ENCODE peak calls at places on chromosomes 12 and 14, in ten cellular contexts. R is HCT116, J is GM23248, D is fibroblast of lung, Z is endothelial cell of umbilical vein, M is mammary epithelial cell, B is K562, Y is PC-3, E is MM.1S, G is HepG2. L is an unnamed sample. For H3K79me2, the result is how much of the 10 kb centered on the place peaks cover.

GRCh38 chr14:55328317-55328716 is 57.1 kb downstream of the FBXO34 start:
- DNase-seq in G (peak), D (no peak), M (peak), Y (no peak), R (no peak), B (no peak), E (no peak), J (peak), Z (no peak), L (no peak)

GRCh38 chr12:27467641-27468040 is 21.1 kb downstream of the SMCO2 start:
- DNase-seq in G (no peak), E (peak), D (no peak), B (no peak), R (no peak), M (no peak), Y (no peak), Z (no peak), J (no peak), L (no peak)

GRCh38 chr12:26621932-26622331 is 211.1 kb downstream of the ITPR2 start:
- DNase-seq in M (no peak), Y (no peak), B (no peak), R (no peak), Z (no peak), G (no peak), E (no peak), D (no peak), J (no peak), L (no peak)

GRCh38 chr12:99253068-99253467 is 394.5 kb upstream of the GARIN6 start:
- DNase-seq in G (peak), J (no peak), E (peak), Z (no peak), D (no peak), R (no peak), B (no peak), Y (peak), M (no peak), L (peak)

GRCh38 chr12:133233993-133234564 is 1.6 kb downstream of the ANHX start:
- DNase-seq in R (no peak), B (no peak), Z (no peak), J (no peak), M (no peak), G (no peak), E (no peak), Y (no peak), D (no peak), L (no peak)

GRCh38 chr14:28766505-28767238 is at the start of gene FOXG1:
- DNase-seq in M (no peak), Y (no peak), B (peak), E (no peak), D (no peak), J (peak), G (no peak), R (no peak), Z (no peak), L (peak)

GRCh38 chr14:51484491-51484890 is 167.2 kb upstream of the FRMD6 start:
- DNase-seq in J (no peak), E (no peak), G (no peak), Y (no peak), D (no peak), M (no peak), Z (no peak), B (no peak), R (no peak), L (no peak)

GRCh38 chr14:92551066-92551841 is 37.7 kb downstream of the RIN3 start:
- DNase-seq in R (no peak), Z (no peak), G (no peak), D (no peak), B (no peak), J (no peak), Y (no peak), E (peak), M (no peak), L (no peak)

GRCh38 chr14:72683787-72684186 is 210.1 kb downstream of the DPF3 start:
- DNase-seq in D (no peak), R (no peak), J (no peak), E (no peak), Z (no peak), M (no peak), G (no peak), B (no peak), Y (no peak), L (no peak)

GRCh38 chr12:116916714-116917114 is 6.0 kb downstream of the FBXW8 start:
- DNase-seq in B (peak), R (peak), D (peak), J (peak), G (peak), M (peak), Y (peak), Z (peak), E (peak), L (no peak)

GRCh38 chr12:87760943-87761342 is 268.3 kb downstream of the C12orf50 start:
- DNase-seq in M (no peak), E (no peak), R (no peak), B (no peak), G (no peak), D (peak), Z (no peak), Y (no peak), J (peak), L (no peak)

GRCh38 chr12:104641862-104642261 is 185.1 kb downstream of the CHST11 start:
- DNase-seq in M (no peak), J (no peak), G (no peak), D (no peak), R (no peak), Y (no peak), Z (no peak), B (no peak), E (no peak), L (no peak)

GRCh38 chr12:15050664-15051063 is 77.8 kb downstream of the PDE6H start:
- DNase-seq in M (peak), D (no peak), Y (no peak), E (no peak), B (no peak), J (no peak), Z (no peak), G (no peak), R (no peak), L (no peak)

GRCh38 chr14:73153272-73153671 is 17.0 kb downstream of the PSEN1 start:
- DNase-seq in J (peak), D (no peak), G (no peak), Z (no peak), B (no peak), Y (no peak), M (no peak), R (no peak), E (no peak), L (no peak)

GRCh38 chr14:102525213-102526143 is 15.9 kb upstream of the ANKRD9 start:
- DNase-seq in Y (peak), J (peak), Z (no peak), R (peak), B (no peak), E (peak), M (peak), D (peak), G (peak), L (no peak)

GRCh38 chr12:58346032-58346632 is 404.8 kb downstream of the ATP23 start:
- DNase-seq in E (peak), B (peak), G (peak), J (peak), R (peak), Y (peak), Z (peak), M (peak), D (peak), L (peak)

GRCh38 chr14:53128706-53129105 is 24.4 kb downstream of the DDHD1 start:
- DNase-seq in G (no peak), J (no peak), Y (no peak), R (no peak), M (no peak), D (no peak), B (no peak), E (no peak), Z (no peak), L (no peak)
- H3K79me2 ChIP-seq in G (under half), J (half or more), Y (under half), R (half or more), M (under half), D (under half), B (under half), E (half or more), Z (under half), L (under half)

GRCh38 chr12:129994634-129995033 is 90.8 kb upstream of the TMEM132D start:
- DNase-seq in R (no peak), J (no peak), Z (no peak), E (no peak), B (no peak), Y (no peak), D (no peak), M (no peak), G (no peak), L (no peak)

GRCh38 chr12:129997239-129997638 is 93.4 kb upstream of the TMEM132D start:
- DNase-seq in M (no peak), G (no peak), E (no peak), B (no peak), Y (no peak), R (no peak), D (no peak), Z (no peak), J (no peak), L (no peak)
- H3K79me2 ChIP-seq in M (under half), G (under half), E (under half), B (under half), Y (under half), R (under half), D (under half), Z (under half), J (under half), L (under half)

GRCh38 chr12:42560977-42561376 is 28.6 kb downstream of the PRICKLE1 start:
- DNase-seq in E (no peak), Z (no peak), D (no peak), J (no peak), Y (no peak), G (no peak), B (no peak), M (no peak), R (no peak), L (no peak)
- H3K79me2 ChIP-seq in E (under half), Z (half or more), D (under half), J (half or more), Y (under half), G (under half), B (under half), M (half or more), R (under half), L (under half)

GRCh38 chr14:91366749-91367148 is 50.9 kb downstream of the CCDC88C start:
- DNase-seq in Y (no peak), M (no peak), R (no peak), D (no peak), Z (no peak), E (no peak), B (no peak), J (no peak), G (no peak), L (no peak)

GRCh38 chr14:91365552-91365951 is 52.1 kb downstream of the CCDC88C start:
- DNase-seq in M (no peak), R (no peak), J (no peak), E (peak), D (no peak), Y (no peak), G (no peak), Z (no peak), B (no peak), L (no peak)

GRCh38 chr14:91364524-91365270 is 52.9 kb downstream of the CCDC88C start:
- DNase-seq in J (no peak), G (peak), D (no peak), Y (no peak), B (no peak), M (no peak), Z (no peak), R (no peak), E (peak), L (no peak)

GRCh38 chr14:91361236-91361811 is 56.3 kb downstream of the CCDC88C start:
- DNase-seq in G (peak), Y (no peak), M (peak), D (peak), B (no peak), R (no peak), E (no peak), J (no peak), Z (no peak), L (no peak)

GRCh38 chr14:91363776-91364523 is 53.7 kb downstream of the CCDC88C start:
- DNase-seq in E (peak), Y (no peak), J (no peak), R (no peak), B (no peak), G (no peak), M (no peak), Z (no peak), D (no peak), L (no peak)
- H3K79me2 ChIP-seq in E (half or more), Y (under half), J (under half), R (under half), B (under half), G (under half), M (under half), Z (under half), D (under half), L (half or more)

GRCh38 chr12:63306476-63306875 is 155.5 kb upstream of the AVPR1A start:
- DNase-seq in B (no peak), D (no peak), G (no peak), J (no peak), M (peak), R (no peak), E (no peak), Z (no peak), Y (no peak), L (no peak)

GRCh38 chr12:63302269-63302940 is 151.4 kb upstream of the AVPR1A start:
- DNase-seq in J (no peak), G (no peak), Y (no peak), B (no peak), E (no peak), R (no peak), D (no peak), Z (peak), M (peak), L (no peak)

GRCh38 chr12:63307849-63308248 is 156.8 kb upstream of the AVPR1A start:
- DNase-seq in Y (no peak), E (no peak), M (no peak), R (no peak), D (no peak), Z (no peak), J (no peak), G (no peak), B (no peak), L (no peak)

GRCh38 chr12:63302941-63303536 is 152.0 kb upstream of the AVPR1A start:
- DNase-seq in R (no peak), E (no peak), G (no peak), B (no peak), M (no peak), Z (no peak), J (no peak), Y (no peak), D (no peak), L (no peak)

DNA sequence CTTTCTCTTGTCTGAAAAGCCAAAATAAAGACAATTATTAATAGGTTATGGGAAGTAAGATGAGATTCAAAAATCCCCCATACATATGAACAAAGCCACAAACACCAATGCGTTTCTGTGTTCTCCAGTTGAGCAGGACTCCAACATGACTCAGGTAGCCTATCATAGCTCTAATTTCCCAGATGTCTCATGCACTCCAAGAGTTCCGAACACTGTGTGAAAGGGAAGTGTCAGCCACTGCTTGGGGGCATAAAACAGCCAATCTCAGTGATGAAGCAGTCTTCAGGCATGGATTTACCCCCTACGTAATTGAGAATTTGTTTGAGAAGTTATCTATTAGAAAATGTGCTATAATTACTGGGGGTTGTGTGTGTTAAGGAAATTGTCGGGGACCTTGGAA is 153.8 kb upstream of the AVPR1A start:
- DNase-seq in E (no peak), B (no peak), M (peak), G (no peak), J (peak), R (no peak), D (no peak), Y (no peak), Z (no peak), L (no peak)
- H3K79me2 ChIP-seq in E (under half), B (under half), M (under half), G (under half), J (under half), R (under half), D (under half), Y (under half), Z (under half), L (under half)

GRCh38 chr12:101186291-101186690 is 23.7 kb downstream of the SLC5A8 start:
- DNase-seq in J (no peak), D (no peak), R (no peak), B (no peak), G (no peak), M (no peak), Y (no peak), E (no peak), Z (no peak), L (no peak)
- H3K79me2 ChIP-seq in J (under half), D (under half), R (under half), B (under half), G (under half), M (under half), Y (under half), E (under half), Z (under half), L (under half)

GRCh38 chr14:89956294-89957009 is 725 bp downstream of the TDP1 start:
- DNase-seq in B (no peak), M (peak), G (peak), Y (peak), D (peak), Z (peak), E (peak), R (peak), J (peak), L (peak)

GRCh38 chr14:89953602-89954001 is 928 bp downstream of the EFCAB11 start:
- DNase-seq in B (no peak), Z (no peak), D (no peak), G (no peak), J (peak), E (no peak), Y (no peak), M (no peak), R (no peak), L (no peak)

GRCh38 chr14:89955418-89956293 is at the start of gene TDP1:
- DNase-seq in G (peak), E (peak), Y (peak), B (peak), R (peak), M (peak), D (peak), Z (peak), J (peak), L (peak)

GRCh38 chr14:89954045-89955021 is at the start of gene EFCAB11:
- DNase-seq in Y (peak), E (peak), G (peak), M (peak), B (peak), Z (peak), D (peak), R (peak), J (peak), L (peak)

GRCh38 chr14:89955022-89955414 is 488 bp upstream of the EFCAB11 start:
- DNase-seq in G (no peak), J (no peak), R (no peak), B (no peak), M (no peak), Y (peak), E (no peak), Z (no peak), D (no peak), L (no peak)
- H3K79me2 ChIP-seq in G (under half), J (under half), R (under half), B (under half), M (under half), Y (under half), E (under half), Z (under half), D (under half), L (under half)

GRCh38 chr14:71410578-71411279 is 503.5 kb downstream of the PCNX1 start:
- DNase-seq in D (peak), Y (no peak), M (no peak), E (no peak), G (no peak), J (no peak), R (no peak), B (no peak), Z (no peak), L (no peak)
- H3K79me2 ChIP-seq in D (under half), Y (half or more), M (half or more), E (under half), G (under half), J (half or more), R (under half), B (under half), Z (under half), L (half or more)

DNA sequence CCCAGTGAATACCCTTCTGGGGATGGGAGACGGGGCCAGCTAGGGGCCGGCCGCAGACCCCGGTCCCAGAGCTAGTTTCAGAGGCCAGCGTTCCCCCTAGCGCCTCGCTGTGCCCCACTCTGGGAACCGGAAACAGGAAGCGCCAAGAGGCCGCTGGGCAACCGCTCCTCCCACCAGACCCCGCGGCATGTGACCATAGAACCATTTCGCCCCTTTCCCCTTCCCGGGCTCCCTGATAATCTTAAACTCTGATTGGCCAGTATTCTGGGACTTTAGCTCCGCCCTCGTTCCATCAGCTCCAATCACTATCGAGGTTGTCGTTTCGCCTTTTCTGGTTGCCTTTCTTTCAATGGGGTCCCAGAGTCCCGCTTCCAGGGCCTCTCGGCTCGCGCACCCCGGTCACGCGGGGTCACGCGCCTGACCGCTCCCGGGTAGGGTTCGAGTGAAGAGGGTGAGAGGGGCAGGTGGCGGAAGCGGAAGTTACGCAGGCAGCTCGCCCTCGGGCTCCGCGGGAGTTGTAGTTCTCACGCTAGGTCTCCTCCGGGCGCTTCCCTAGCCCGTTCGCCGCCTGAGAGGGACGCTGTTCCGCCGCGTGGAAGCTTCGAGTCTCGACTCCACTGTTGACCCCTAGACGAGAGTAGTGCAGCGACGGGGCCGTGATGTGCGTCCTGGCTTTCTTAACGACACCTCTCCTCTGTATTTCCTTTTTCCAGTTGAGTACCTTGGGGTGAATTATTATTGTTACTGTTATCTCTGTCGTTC is at the start of gene M6PR:
- DNase-seq in G (peak), E (peak), Y (peak), D (peak), J (peak), R (peak), M (peak), Z (peak), B (peak), L (peak)
- H3K79me2 ChIP-seq in G (under half), E (under half), Y (under half), D (under half), J (under half), R (under half), M (under half), Z (under half), B (half or more), L (half or more)

GRCh38 chr12:90331262-90331661 is 622.6 kb upstream of the ATP2B1 start:
- DNase-seq in G (no peak), Z (peak), J (no peak), B (no peak), D (no peak), R (no peak), M (no peak), Y (no peak), E (no peak), L (no peak)

GRCh38 chr12:90331821-90332220 is 623.2 kb downstream of the CCER1 start:
- DNase-seq in E (no peak), Z (peak), G (no peak), R (no peak), J (no peak), Y (no peak), D (no peak), B (no peak), M (no peak), L (no peak)

GRCh38 chr12:90335561-90335960 is 619.4 kb downstream of the CCER1 start:
- DNase-seq in Z (no peak), R (no peak), M (no peak), J (no peak), B (no peak), G (no peak), D (no peak), Y (no peak), E (no peak), L (no peak)

GRCh38 chr12:90333384-90333783 is 621.6 kb downstream of the CCER1 start:
- DNase-seq in Y (peak), R (no peak), B (no peak), E (no peak), D (peak), J (no peak), Z (no peak), G (no peak), M (no peak), L (no peak)

DNA sequence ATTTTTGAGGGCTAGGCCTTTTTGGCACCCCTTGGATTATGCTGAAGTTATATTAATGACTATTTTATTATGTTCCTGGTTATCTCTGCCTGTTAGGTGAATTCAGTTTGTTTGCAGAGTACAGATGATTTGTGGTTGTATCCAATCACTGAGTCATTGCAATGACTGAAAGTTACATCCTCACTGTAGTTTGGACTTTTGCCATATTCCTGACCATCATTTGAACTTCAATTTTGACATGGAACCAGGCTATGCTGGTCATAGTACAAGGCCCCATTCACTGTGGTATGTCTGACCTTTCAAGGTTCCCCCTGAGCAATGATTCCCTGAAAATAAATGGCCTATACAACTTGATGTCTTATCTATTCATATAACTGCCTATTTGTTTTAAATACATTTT is 621.0 kb downstream of the CCER1 start:
- DNase-seq in Z (peak), M (peak), D (peak), R (no peak), J (peak), Y (peak), B (no peak), G (no peak), E (no peak), L (no peak)
- H3K79me2 ChIP-seq in Z (under half), M (under half), D (under half), R (under half), J (under half), Y (under half), B (under half), G (under half), E (under half), L (under half)